ENCODE peak calls at places on chromosomes 1 and 21, in seven cellular contexts. I is HFF-Myc, D is suprapubic skin, S is RWPE1, P is AG10803, U is mucosa of descending colon, H is colonic mucosa. J is an unnamed sample.

GRCh38 chr1:39625462-39626273 is 13.8 kb downstream of the HEYL start:
- DNase-seq in I (no peak), D (no peak), S (no peak), P (peak), U (peak), H (peak), J (no peak)

GRCh38 chr1:66476774-66477173 is 57.2 kb upstream of the SGIP1 start:
- DNase-seq in I (no peak), D (no peak), S (no peak), P (peak), U (no peak), H (no peak), J (no peak)

GRCh38 chr1:19640363-19641316 is 3.5 kb upstream of the NBL1 start:
- DNase-seq in I (no peak), D (no peak), S (peak), P (no peak), U (peak), H (peak), J (no peak)

GRCh38 chr1:234326493-234327366 is 46.5 kb upstream of the COA6 start:
- DNase-seq in I (peak), D (no peak), S (peak), P (peak), U (peak), H (peak), J (peak)

GRCh38 chr1:30977105-30977504 is 68.5 kb upstream of the SDC3 start:
- DNase-seq in I (no peak), D (no peak), S (no peak), P (peak), U (no peak), H (no peak), J (no peak)

GRCh38 chr1:10152709-10153284 is 57.6 kb upstream of the KIF1B start:
- DNase-seq in I (no peak), D (no peak), S (peak), P (peak), U (peak), H (peak), J (peak)

GRCh38 chr1:41238311-41239094 is 3.6 kb downstream of the SCMH1 start:
- DNase-seq in I (no peak), D (no peak), S (peak), P (no peak), U (no peak), H (no peak), J (no peak)

GRCh38 chr1:19484338-19484792 is 974 bp downstream of the CAPZB start:
- DNase-seq in I (no peak), D (no peak), S (peak), P (no peak), U (no peak), H (no peak), J (peak)

GRCh38 chr1:177969825-177970371 is at the start of gene SEC16B:
- DNase-seq in I (no peak), D (no peak), S (no peak), P (no peak), U (peak), H (peak), J (no peak)

GRCh38 chr1:56180806-56181205 is 398.6 kb downstream of the PLPP3 start:
- DNase-seq in I (no peak), D (no peak), S (no peak), P (peak), U (no peak), H (no peak), J (no peak)

GRCh38 chr1:245687636-245688535 is 533.1 kb downstream of the KIF26B start:
- DNase-seq in I (no peak), D (peak), S (no peak), P (no peak), U (no peak), H (no peak), J (peak)

GRCh38 chr1:220151454-220151853 is 57.5 kb downstream of the IARS2 start:
- DNase-seq in I (no peak), D (no peak), S (no peak), P (peak), U (no peak), H (no peak), J (no peak)

GRCh38 chr1:213979751-213980605 is 7.8 kb upstream of the PROX1 start:
- DNase-seq in I (no peak), D (no peak), S (no peak), P (no peak), U (no peak), H (no peak), J (no peak)

GRCh38 chr1:192858456-192858855 is 49.6 kb downstream of the RGS2 start:
- DNase-seq in I (no peak), D (no peak), S (no peak), P (no peak), U (no peak), H (no peak), J (no peak)

GRCh38 chr21:38284221-38284620 is 27.4 kb downstream of the KCNJ15 start:
- DNase-seq in I (no peak), D (no peak), S (no peak), P (no peak), U (no peak), H (no peak), J (no peak)

GRCh38 chr21:21921410-21922232 is 923.4 kb downstream of the NCAM2 start:
- DNase-seq in I (no peak), D (no peak), S (peak), P (peak), U (peak), H (no peak), J (no peak)
- TF ChIP-seq CTCF in I (peak), D (no peak), S (peak), P (peak), U (peak), H (peak), J (peak)

DNA sequence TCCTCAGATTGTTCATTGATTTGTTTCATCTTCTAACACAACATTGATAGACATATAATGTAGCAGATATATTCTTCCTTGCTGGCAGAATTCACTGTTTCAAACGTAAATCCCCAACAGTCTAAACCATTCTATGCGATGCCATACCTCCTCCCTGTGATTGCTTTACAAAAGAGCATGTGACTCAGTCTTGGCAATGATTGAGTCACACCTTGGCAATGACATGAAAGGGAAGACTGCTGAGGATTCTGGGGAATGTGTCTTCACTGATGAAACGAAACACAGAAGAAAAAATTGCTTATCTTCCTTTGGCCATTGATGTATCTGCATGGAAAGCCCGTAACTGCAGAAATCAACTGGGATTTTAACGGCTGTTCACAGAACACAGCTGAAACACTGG is 409.6 kb upstream of the ZRANB2 start:
- DNase-seq in I (no peak), D (no peak), S (peak), P (peak), U (no peak), H (no peak), J (no peak)
- TF ChIP-seq CTCF in I (no peak), D (no peak), S (no peak), P (no peak), U (no peak), H (no peak), J (no peak)

GRCh38 chr1:54542120-54542961 is 5.7 kb upstream of the ACOT11 start:
- DNase-seq in I (no peak), D (no peak), S (peak), P (peak), U (peak), H (peak), J (peak)
- TF ChIP-seq CTCF in I (no peak), D (no peak), S (peak), P (no peak), U (no peak), H (no peak), J (no peak)

GRCh38 chr1:156586323-156586722 is 5.3 kb upstream of the NAXE start:
- DNase-seq in I (no peak), D (no peak), S (no peak), P (no peak), U (no peak), H (no peak), J (no peak)

GRCh38 chr1:156583821-156584622 is 4.5 kb downstream of the TTC24 start:
- DNase-seq in I (peak), D (no peak), S (peak), P (peak), U (peak), H (peak), J (peak)

GRCh38 chr1:156586892-156587477 is 4.6 kb upstream of the NAXE start:
- DNase-seq in I (no peak), D (no peak), S (no peak), P (no peak), U (peak), H (no peak), J (no peak)

GRCh38 chr1:156582388-156583022 is 3.0 kb downstream of the TTC24 start:
- DNase-seq in I (no peak), D (no peak), S (no peak), P (no peak), U (no peak), H (no peak), J (no peak)

GRCh38 chr1:156584813-156585212 is 5.3 kb downstream of the TTC24 start:
- DNase-seq in I (no peak), D (no peak), S (no peak), P (no peak), U (no peak), H (no peak), J (no peak)
- TF ChIP-seq CTCF in I (peak), D (no peak), S (no peak), P (no peak), U (no peak), H (no peak), J (no peak)

GRCh38 chr1:59046730-59047157 is 250.2 kb upstream of the FGGY start:
- DNase-seq in I (no peak), D (no peak), S (no peak), P (no peak), U (peak), H (no peak), J (no peak)
- TF ChIP-seq CTCF in I (no peak), D (no peak), S (no peak), P (peak), U (no peak), H (no peak), J (no peak)

GRCh38 chr1:180881806-180882509 is 30.7 kb upstream of the KIAA1614 start:
- DNase-seq in I (peak), D (no peak), S (peak), P (peak), U (no peak), H (no peak), J (no peak)
- TF ChIP-seq CTCF in I (peak), D (no peak), S (peak), P (peak), U (no peak), H (peak), J (peak)

DNA sequence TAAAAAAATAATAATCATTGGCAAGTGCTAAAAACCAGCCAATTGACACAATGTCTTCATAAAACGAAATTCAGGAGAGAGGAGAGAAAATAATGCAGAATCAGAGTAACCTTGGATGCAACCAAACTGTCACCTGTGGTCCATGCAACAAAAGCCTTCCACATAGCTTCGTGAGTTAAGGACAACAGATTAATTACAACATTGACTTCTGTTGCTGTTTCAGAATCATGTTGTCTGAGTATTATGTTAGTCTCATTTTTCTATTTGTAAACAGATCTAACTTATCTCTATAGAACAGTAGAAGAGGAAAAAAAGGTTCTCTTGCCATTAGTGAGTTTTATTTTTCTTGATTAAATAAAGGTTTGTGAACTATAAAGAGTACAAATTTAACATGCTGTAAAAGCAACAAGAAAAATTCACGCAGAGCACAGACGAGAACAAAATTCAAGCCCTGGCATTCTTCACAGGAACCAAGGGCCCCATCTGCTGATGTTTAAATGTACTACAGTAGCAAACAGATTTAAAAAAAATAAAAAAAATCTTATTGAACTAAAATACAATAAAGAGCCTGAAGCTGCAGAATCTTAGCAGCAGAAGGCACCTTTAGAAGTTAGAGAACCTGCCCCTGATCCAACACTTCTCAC is 381.1 kb upstream of the PKN2 start:
- DNase-seq in I (peak), D (no peak), S (peak), P (peak), U (peak), H (no peak), J (peak)
- TF ChIP-seq CTCF in I (peak), D (no peak), S (peak), P (peak), U (no peak), H (peak), J (peak)

GRCh38 chr1:218247339-218247738 is 37.8 kb upstream of the RRP15 start:
- DNase-seq in I (no peak), D (no peak), S (no peak), P (no peak), U (no peak), H (no peak), J (no peak)

GRCh38 chr1:218254296-218254918 is 30.7 kb upstream of the RRP15 start:
- DNase-seq in I (no peak), D (no peak), S (no peak), P (no peak), U (no peak), H (no peak), J (no peak)

GRCh38 chr1:218249757-218250156 is 35.3 kb upstream of the RRP15 start:
- DNase-seq in I (no peak), D (no peak), S (no peak), P (no peak), U (no peak), H (no peak), J (no peak)

DNA sequence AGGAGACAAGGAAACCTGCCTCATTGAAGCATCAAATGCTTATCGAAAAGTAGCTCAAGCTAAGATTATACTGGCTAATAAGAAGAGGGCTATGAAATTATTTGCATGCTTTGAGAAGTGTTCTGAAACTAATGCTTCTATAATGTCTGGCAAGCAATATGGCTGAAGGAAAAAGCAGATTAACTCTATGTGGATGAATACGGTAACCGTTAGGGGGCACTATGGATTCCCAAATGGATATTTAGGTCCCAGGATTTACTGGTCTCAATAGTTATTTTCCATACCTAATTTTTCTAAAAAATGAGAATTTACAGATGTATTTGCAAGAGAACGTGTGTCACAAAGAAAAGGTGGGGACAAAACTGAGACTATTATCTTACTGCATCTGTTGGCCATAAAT is 34.6 kb upstream of the RRP15 start:
- DNase-seq in I (no peak), D (no peak), S (no peak), P (no peak), U (no peak), H (no peak), J (no peak)
- TF ChIP-seq CTCF in I (no peak), D (no peak), S (no peak), P (no peak), U (no peak), H (no peak), J (no peak)